ENCODE peak calls at places on chromosomes 7 and 10, in seven cellular contexts. Y is A549, W is uterus, Z is prostate gland, I is IMR-90, B is endothelial cell of umbilical vein, X is ovary. N is an unnamed sample.

GRCh38 chr10:4663162-4663992 is 162.6 kb upstream of the AKR1E2 start:
- DNase-seq in Z (peak), B (peak), Y (peak), I (peak), W (peak), X (peak), N (peak)

GRCh38 chr7:96199421-96199820 is 122.5 kb downstream of the SLC25A13 start:
- DNase-seq in Z (no peak), Y (no peak), I (peak), B (no peak), X (no peak), W (no peak), N (no peak)

GRCh38 chr7:921581-922333 is 32.7 kb downstream of the ADAP1 start:
- DNase-seq in Z (no peak), I (no peak), Y (no peak), W (peak), X (peak), B (no peak), N (peak)

GRCh38 chr10:119443441-119443840 is 99.1 kb downstream of the RGS10 start:
- DNase-seq in I (no peak), B (no peak), W (no peak), X (no peak), Z (no peak), Y (no peak), N (no peak)

GRCh38 chr7:32516551-32517082 is 21.3 kb downstream of the AVL9 start:
- DNase-seq in Y (no peak), I (no peak), B (no peak), X (no peak), Z (no peak), W (no peak), N (no peak)

GRCh38 chr7:138282997-138283396 is 177.1 kb upstream of the TRIM24 start:
- DNase-seq in Z (no peak), Y (no peak), W (no peak), I (no peak), X (no peak), B (no peak), N (no peak)

GRCh38 chr10:69846252-69847000 is 44.7 kb downstream of the COL13A1 start:
- DNase-seq in Y (no peak), B (no peak), X (no peak), W (no peak), Z (no peak), I (peak), N (no peak)

GRCh38 chr10:70931168-70931805 is 42.9 kb upstream of the PCBD1 start:
- DNase-seq in Y (no peak), I (peak), B (no peak), X (no peak), Z (peak), W (peak), N (no peak)

GRCh38 chr7:150784120-150784736 is 15.9 kb downstream of the TMEM176B start:
- DNase-seq in W (no peak), B (no peak), X (no peak), Y (peak), I (no peak), Z (no peak), N (no peak)
- TF ChIP-seq POLR2A in W (no peak), B (no peak), X (no peak), Y (no peak), I (no peak), Z (no peak), N (no peak)

DNA sequence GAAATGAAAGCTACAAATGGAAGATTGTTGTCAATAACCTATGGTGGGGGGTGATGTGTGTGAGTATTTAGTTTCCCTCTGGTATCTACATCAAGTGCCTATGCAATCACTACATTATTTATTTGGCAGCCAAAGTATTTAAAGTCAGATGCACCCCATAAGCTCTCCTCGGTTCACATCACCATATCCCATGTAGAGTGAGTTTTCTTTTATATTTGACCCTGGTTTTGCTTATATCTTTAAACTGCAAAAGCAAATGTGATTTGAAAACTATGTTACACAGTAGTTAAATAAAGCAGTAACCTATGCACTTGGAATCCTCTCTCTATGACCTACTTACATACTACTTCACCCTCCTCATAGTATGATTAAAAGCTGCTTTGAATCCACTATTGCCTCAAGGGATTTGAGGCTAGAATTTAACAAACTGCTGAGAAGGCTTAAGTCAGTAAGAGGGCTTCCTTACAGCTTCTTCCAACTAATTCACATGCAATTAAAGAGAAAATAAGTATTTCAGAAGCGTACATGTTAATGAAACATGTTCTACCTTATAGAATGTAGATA is 2.2 kb upstream of the CELF2 start:
- DNase-seq in I (no peak), B (no peak), Z (no peak), Y (no peak), W (no peak), X (no peak), N (no peak)
- H3K4me3 ChIP-seq in I (no peak), B (no peak), Z (no peak), Y (no peak), W (no peak), X (no peak), N (no peak)

GRCh38 chr7:2717293-2717904 is 29.4 kb downstream of the AMZ1 start:
- DNase-seq in Y (no peak), I (peak), B (peak), Z (peak), X (peak), W (no peak), N (no peak)

GRCh38 chr7:2720024-2720423 is 32.0 kb downstream of the AMZ1 start:
- DNase-seq in W (no peak), Y (no peak), B (no peak), I (no peak), Z (no peak), X (no peak), N (no peak)

GRCh38 chr7:2718703-2718965 is 30.6 kb downstream of the AMZ1 start:
- DNase-seq in W (no peak), X (no peak), Z (no peak), B (no peak), Y (no peak), I (no peak), N (no peak)

GRCh38 chr7:2717905-2718702 is 30.1 kb downstream of the AMZ1 start:
- DNase-seq in X (no peak), B (no peak), Z (no peak), W (no peak), Y (no peak), I (no peak), N (no peak)

GRCh38 chr7:2719007-2719406 is 31.0 kb downstream of the AMZ1 start:
- DNase-seq in I (no peak), Y (peak), X (no peak), W (no peak), B (no peak), Z (no peak), N (no peak)
- TF ChIP-seq CTCF in I (peak), Y (peak), X (no peak), W (no peak), B (peak), Z (no peak), N (no peak)

DNA sequence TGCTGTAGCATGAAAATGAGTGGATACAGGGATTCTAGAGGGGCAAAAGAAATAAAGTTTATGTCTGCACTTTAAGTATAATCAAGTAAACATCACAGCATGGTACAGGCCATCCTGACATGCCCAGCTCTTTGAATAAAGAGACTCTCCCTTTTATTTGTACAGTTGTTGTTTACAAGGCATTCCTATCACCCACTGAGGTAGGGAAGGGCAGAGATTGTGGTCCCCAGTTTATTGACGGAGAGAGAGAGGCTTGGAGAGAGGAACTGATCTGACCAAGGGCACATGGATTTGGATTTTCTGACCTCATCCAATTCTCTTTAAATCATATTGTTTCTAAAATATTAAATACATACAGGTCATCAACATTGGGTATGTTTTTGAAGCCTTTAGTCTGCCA is 53.9 kb downstream of the TACC2 start:
- DNase-seq in Y (no peak), B (no peak), Z (no peak), W (no peak), I (no peak), X (no peak), N (no peak)
- TF ChIP-seq POLR2A in Y (no peak), B (no peak), Z (no peak), W (no peak), I (no peak), X (no peak), N (no peak)

GRCh38 chr7:104328970-104329825 is 795 bp downstream of the LHFPL3 start:
- DNase-seq in Z (no peak), X (no peak), I (no peak), W (no peak), Y (no peak), B (no peak), N (no peak)

GRCh38 chr7:104327963-104328307 is 468 bp upstream of the LHFPL3 start:
- DNase-seq in I (no peak), Z (no peak), B (no peak), W (no peak), X (no peak), Y (no peak), N (no peak)

GRCh38 chr7:104327534-104327933 is 869 bp upstream of the LHFPL3 start:
- DNase-seq in X (no peak), B (no peak), W (no peak), Z (peak), I (no peak), Y (no peak), N (no peak)

DNA sequence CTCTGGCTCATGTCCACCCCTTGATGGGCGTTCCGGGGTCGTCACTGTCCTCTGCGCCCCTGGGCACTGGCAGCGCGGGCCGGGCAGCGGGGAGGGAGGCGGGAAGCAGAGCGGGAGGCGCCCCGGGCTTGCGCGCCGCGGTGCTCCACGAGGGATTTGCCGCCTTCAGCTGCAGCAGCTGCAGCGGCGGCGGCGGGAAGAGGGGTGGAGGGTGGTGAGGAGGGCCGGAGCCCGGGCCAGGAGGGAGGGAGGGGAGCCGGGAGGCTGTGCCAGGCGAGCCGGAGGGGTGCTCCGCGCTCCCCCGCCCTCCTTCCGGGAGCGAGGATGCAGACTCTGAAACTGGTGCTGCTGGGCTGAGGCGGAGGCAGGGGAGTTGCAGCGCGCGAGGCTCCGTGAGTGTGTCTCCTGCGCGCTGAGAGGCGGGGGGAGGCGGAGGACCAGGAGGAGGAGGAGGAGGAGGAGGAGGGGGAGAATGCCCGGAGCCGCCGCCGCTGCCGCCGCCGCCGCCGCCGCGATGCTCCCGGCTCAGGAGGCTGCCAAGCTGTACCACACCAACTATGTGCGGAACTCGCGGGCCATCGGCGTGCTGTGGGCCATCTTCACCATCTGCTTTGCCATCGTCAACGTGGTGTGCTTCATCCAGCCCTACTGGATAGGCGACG is at the start of gene LHFPL3:
- DNase-seq in Y (no peak), I (no peak), Z (no peak), B (no peak), X (no peak), W (no peak), N (no peak)
- H3K4me3 ChIP-seq in Y (no peak), I (peak), Z (peak), B (no peak), X (no peak), W (peak), N (no peak)

GRCh38 chr10:111323567-111323966 is 246.7 kb downstream of the ADRA2A start:
- DNase-seq in B (no peak), Z (no peak), Y (peak), I (no peak), X (no peak), W (no peak), N (no peak)
- TF ChIP-seq CTCF in B (no peak), Z (no peak), Y (no peak), I (no peak), X (no peak), W (no peak), N (no peak)

GRCh38 chr7:16645593-16646426 is at the start of the genes ANKMY2 and BZW2:
- DNase-seq in X (peak), Z (peak), Y (peak), I (peak), W (peak), B (peak), N (peak)
- TF ChIP-seq POLR2A in X (peak), Z (peak), Y (peak), I (peak), W (peak), B (peak), N (no peak)

GRCh38 chr10:43959364-43959763 is 310.7 kb upstream of the ZNF32 start:
- DNase-seq in W (no peak), X (no peak), B (no peak), Y (no peak), Z (no peak), I (no peak), N (no peak)

GRCh38 chr10:43957267-43958070 is 308.8 kb upstream of the ZNF32 start:
- DNase-seq in X (no peak), Z (no peak), W (no peak), I (no peak), B (no peak), Y (no peak), N (peak)

GRCh38 chr10:43959854-43960415 is 311.3 kb upstream of the ZNF32 start:
- DNase-seq in X (no peak), Y (no peak), I (no peak), Z (no peak), B (no peak), W (no peak), N (no peak)

GRCh38 chr10:43958964-43959363 is 310.3 kb upstream of the ZNF32 start:
- DNase-seq in W (no peak), B (no peak), Y (no peak), X (no peak), Z (no peak), I (no peak), N (peak)

GRCh38 chr10:43958071-43958432 is 309.4 kb upstream of the ZNF32 start:
- DNase-seq in B (no peak), Y (no peak), I (no peak), X (no peak), W (no peak), Z (no peak), N (no peak)
- H3K4me3 ChIP-seq in B (no peak), Y (no peak), I (no peak), X (no peak), W (no peak), Z (no peak), N (no peak)

GRCh38 chr7:83475403-83475802 is 173.5 kb downstream of the SEMA3E start:
- DNase-seq in B (no peak), X (no peak), Z (no peak), I (no peak), W (no peak), Y (peak), N (no peak)
- TF ChIP-seq CTCF in B (no peak), X (no peak), Z (no peak), I (no peak), W (no peak), Y (no peak), N (no peak)